ENCODE peak calls at places on chromosomes 3 and 15, in five cellular contexts. M is PC-3; R is CD4-positive, CD25-positive, alpha-beta regulatory T cell; C is fibroblast of pulmonary artery; Z is brain microvascular endothelial cell. I is an unnamed sample.

GRCh38 chr15:40914486-40914885 is 14.7 kb upstream of the DLL4 start:
- DNase-seq in C (no peak), R (no peak), Z (no peak), M (no peak), I (no peak)

GRCh38 chr3:189557824-189558223 is 73.4 kb upstream of the TP63 start:
- DNase-seq in M (peak; percentile 50), Z (peak; percentile 31), C (no peak), R (no peak), I (no peak)

GRCh38 chr15:93359037-93359779 is 270.2 kb upstream of the RGMA start:
- DNase-seq in M (no peak), Z (no peak), R (no peak), C (no peak), I (no peak)

GRCh38 chr3:123285931-123286307 is 84.2 kb downstream of the SEC22A start:
- DNase-seq in M (no peak), Z (no peak), R (no peak), C (no peak), I (no peak)

GRCh38 chr3:154304936-154305335 is 19.4 kb downstream of the DHX36 start:
- DNase-seq in Z (no peak), R (no peak), M (no peak), C (no peak), I (no peak)

GRCh38 chr3:189267981-189268613 is 96.3 kb downstream of the TPRG1 start:
- DNase-seq in R (no peak), Z (no peak), M (peak; percentile 88), C (peak; percentile 13), I (no peak)

GRCh38 chr3:69604735-69605435 is 134.4 kb upstream of the MITF start:
- DNase-seq in C (no peak), M (no peak), Z (no peak), R (no peak), I (no peak)

GRCh38 chr15:26158176-26158575 is 295.0 kb upstream of the ATP10A start:
- DNase-seq in C (no peak), Z (no peak), M (no peak), R (no peak), I (no peak)

GRCh38 chr3:10363935-10364334 is 43.0 kb upstream of the SEC13 start:
- DNase-seq in M (peak; percentile 51), Z (no peak), R (no peak), C (no peak), I (no peak)

GRCh38 chr15:95252404-95252803 is 1021.0 kb downstream of the MCTP2 start:
- DNase-seq in C (peak; percentile 31), R (no peak), Z (no peak), M (peak; percentile 38), I (no peak)

GRCh38 chr15:71674354-71674753 is 136.0 kb upstream of the NR2E3 start:
- DNase-seq in R (no peak), Z (no peak), M (no peak), C (no peak), I (no peak)

GRCh38 chr3:123330441-123330991 is 118.4 kb downstream of the ADCY5 start:
- DNase-seq in Z (no peak), C (peak; percentile 32), M (no peak), R (no peak), I (no peak)

GRCh38 chr3:107675233-107675900 is 152.6 kb downstream of the BBX start:
- DNase-seq in R (no peak), C (no peak), Z (no peak), M (no peak), I (no peak)

GRCh38 chr3:111867889-111868426 is 8.9 kb downstream of the PHLDB2 start:
- DNase-seq in C (no peak), M (no peak), R (no peak), Z (no peak), I (no peak)
- H3K4me3 ChIP-seq in C (no peak overlapping the region), M (no peak overlapping the region), R (no peak overlapping the region), Z (no peak overlapping the region), I (no peak overlapping the region)

DNA sequence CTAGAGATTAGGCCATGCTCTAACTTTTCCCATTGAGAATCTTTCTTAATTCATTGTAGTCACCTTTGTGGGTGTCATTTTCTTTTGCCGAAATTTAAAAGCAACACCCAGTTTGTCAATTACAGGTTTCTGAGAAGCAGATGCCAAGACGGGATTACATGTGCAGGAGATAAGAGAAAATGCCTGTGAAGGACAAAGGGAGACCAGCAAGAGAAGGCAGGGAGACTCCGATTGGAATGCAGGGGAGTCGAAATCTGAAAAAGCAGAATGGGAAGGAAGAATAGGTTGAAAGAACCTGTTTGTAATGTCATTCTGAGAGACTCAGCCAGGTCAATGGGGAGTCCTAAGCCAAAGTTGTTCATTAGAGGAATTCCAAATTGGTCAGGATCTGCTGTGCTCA is 3.6 kb upstream of the DPH6 start:
- DNase-seq in C (no peak), M (no peak), R (no peak), Z (no peak), I (no peak)
- H3K4me3 ChIP-seq in C (no peak overlapping the region), M (no peak overlapping the region), R (no peak overlapping the region), Z (no peak overlapping the region), I (no peak overlapping the region)

GRCh38 chr3:46561511-46561910 is 4.6 kb downstream of the LRRC2 start:
- DNase-seq in M (no peak), R (no peak), C (no peak), Z (no peak), I (no peak)

GRCh38 chr3:46557814-46558183 is 8.3 kb downstream of the LRRC2 start:
- DNase-seq in R (no peak), M (no peak), C (no peak), Z (no peak), I (no peak)

GRCh38 chr3:46558184-46559029 is 7.7 kb downstream of the LRRC2 start:
- DNase-seq in M (peak; percentile 98), C (peak; percentile 83), Z (peak; percentile 65), R (peak; percentile 54), I (peak; percentile 76)

GRCh38 chr3:46561951-46562350 is 4.2 kb downstream of the LRRC2 start:
- DNase-seq in C (no peak), M (peak; percentile 10), R (no peak), Z (no peak), I (no peak)

GRCh38 chr3:46559030-46559704 is 6.9 kb downstream of the LRRC2 start:
- DNase-seq in R (no peak), M (no peak), C (no peak), Z (no peak), I (no peak)
- H3K4me3 ChIP-seq in R (peak overlapping the region; percentile 66), M (peak overlapping the region; percentile 71), C (no peak overlapping the region), Z (no peak overlapping the region), I (no peak overlapping the region)

GRCh38 chr15:39784125-39784524 is 1.5 kb upstream of the FSIP1 start:
- DNase-seq in C (peak; percentile 33), R (no peak), M (peak; percentile 69), Z (peak; percentile 28), I (no peak)
- H3K4me3 ChIP-seq in C (peak overlapping the region; percentile 84), R (peak overlapping the region; percentile 97), M (peak overlapping the region; percentile 97), Z (no peak overlapping the region), I (no peak overlapping the region)

GRCh38 chr3:100708644-100708988 is 678 bp upstream of the TFG start:
- DNase-seq in M (peak; percentile 87), Z (no peak), C (no peak), R (no peak), I (no peak)
- H3K4me3 ChIP-seq in M (peak overlapping the region; percentile 69), Z (peak overlapping the region; percentile 91), C (peak overlapping the region; percentile 74), R (peak overlapping the region; percentile 93), I (peak overlapping the region; percentile 79)

I was measured in Jurkat, Clone E6-1.